ENCODE peak calls at places on chromosome 16, in ten cellular contexts. K is DND-41; H is mucosa of descending colon; L is CD4-positive, alpha-beta T cell; Z is neural crest cell; I is GM23338; C is IMR-90; D is AG04449; U is tibial artery; A is ovary. J is an unnamed sample.

GRCh38 chr16:11225677-11226549 is 30.1 kb downstream of the SOCS1 start:
- DNase-seq in K (peak), Z (no peak), C (no peak), D (no peak), A (no peak), L (no peak), H (peak), I (no peak), U (no peak), J (no peak)

GRCh38 chr16:84117482-84117843 is 721 bp upstream of the MBTPS1 start:
- DNase-seq in L (peak), C (peak), H (no peak), U (no peak), Z (no peak), D (no peak), A (no peak), I (peak), K (peak), J (no peak)

GRCh38 chr16:67660564-67661028 is at the start of gene PARD6A:
- DNase-seq in U (peak), K (peak), L (peak), D (peak), C (peak), Z (peak), A (peak), H (peak), I (peak), J (peak)

GRCh38 chr16:75660321-75660720 is 12.7 kb downstream of the TERF2IP start:
- DNase-seq in H (no peak), C (no peak), D (no peak), Z (no peak), U (no peak), I (no peak), L (no peak), K (no peak), A (no peak), J (no peak)

GRCh38 chr16:31880322-31880979 is 6.8 kb downstream of the ZNF267 start:
- DNase-seq in U (no peak), C (peak), I (no peak), L (no peak), K (no peak), D (peak), Z (no peak), A (no peak), H (no peak), J (no peak)

GRCh38 chr16:11806721-11807120 is 9.7 kb upstream of the ZC3H7A start:
- DNase-seq in Z (no peak), I (no peak), D (peak), K (no peak), C (peak), H (no peak), L (no peak), U (no peak), A (no peak), J (no peak)

GRCh38 chr16:52851211-52851740 is 201.4 kb downstream of the CHD9NB start:
- DNase-seq in I (no peak), Z (no peak), K (no peak), H (no peak), C (no peak), A (no peak), D (no peak), L (no peak), U (no peak), J (no peak)

GRCh38 chr16:15601212-15601879 is 41.6 kb downstream of the MARF1 start:
- DNase-seq in C (no peak), I (peak), D (no peak), H (no peak), A (no peak), K (no peak), Z (no peak), U (no peak), L (no peak), J (no peak)

GRCh38 chr16:4615389-4616046 is 830 bp upstream of the UBALD1 start:
- DNase-seq in K (no peak), L (peak), H (peak), U (no peak), I (no peak), C (no peak), Z (no peak), D (no peak), A (peak), J (no peak)

GRCh38 chr16:66409156-66409555 is 17.9 kb upstream of the BEAN1 start:
- DNase-seq in A (no peak), H (no peak), I (no peak), K (no peak), Z (no peak), L (no peak), C (peak), D (no peak), U (no peak), J (no peak)

GRCh38 chr16:85612191-85612800 is 826 bp upstream of the GSE1 start:
- DNase-seq in A (peak), L (no peak), C (peak), U (peak), Z (no peak), D (peak), K (no peak), H (peak), I (no peak), J (no peak)

GRCh38 chr16:84341533-84342295 is 26.6 kb upstream of the ATP2C2 start:
- DNase-seq in D (no peak), Z (no peak), L (no peak), H (no peak), U (no peak), I (no peak), K (no peak), A (no peak), C (no peak), J (no peak)

GRCh38 chr16:56824335-56824734 is 40.7 kb upstream of the SLC12A3 start:
- DNase-seq in Z (peak), D (no peak), K (no peak), A (no peak), H (peak), L (no peak), I (peak), U (no peak), C (no peak), J (no peak)

GRCh38 chr16:88558457-88559442 is 11.5 kb upstream of the ZC3H18 start:
- DNase-seq in D (no peak), L (no peak), I (peak), U (no peak), H (peak), A (peak), C (peak), K (no peak), Z (no peak), J (no peak)

GRCh38 chr16:6204941-6205340 is 1107.3 kb upstream of the EEF2KMT start:
- DNase-seq in I (no peak), Z (no peak), D (no peak), K (no peak), U (no peak), H (no peak), A (no peak), L (no peak), C (no peak), J (no peak)

GRCh38 chr16:65991149-65991701 is 375.3 kb upstream of the CDH5 start:
- DNase-seq in U (no peak), D (no peak), L (no peak), Z (no peak), A (no peak), H (no peak), C (no peak), I (peak), K (no peak), J (no peak)

GRCh38 chr16:85350973-85351372 is 238.7 kb upstream of the CIBAR2 start:
- DNase-seq in Z (no peak), D (peak), A (peak), L (no peak), I (no peak), H (peak), K (no peak), C (peak), U (peak), J (no peak)

GRCh38 chr16:19700319-19700781 is 17.7 kb downstream of the KNOP1 start:
- DNase-seq in H (peak), D (no peak), Z (no peak), L (no peak), U (no peak), K (no peak), A (peak), C (peak), I (no peak), J (no peak)

GRCh38 chr16:17194190-17194780 is 276.5 kb downstream of the XYLT1 start:
- DNase-seq in H (peak), D (no peak), L (peak), A (peak), Z (peak), C (peak), I (peak), K (peak), U (peak), J (peak)

GRCh38 chr16:68215302-68215701 is 20.6 kb downstream of the ESRP2 start:
- DNase-seq in I (no peak), A (no peak), H (no peak), L (no peak), U (no peak), Z (no peak), C (no peak), K (no peak), D (no peak), J (no peak)

GRCh38 chr16:3829631-3830536 is 50.6 kb downstream of the CREBBP start:
- DNase-seq in H (no peak), L (no peak), A (no peak), U (no peak), I (no peak), C (peak), K (no peak), D (no peak), Z (no peak), J (no peak)

GRCh38 chr16:83338941-83339340 is 468.8 kb upstream of the HSBP1 start:
- DNase-seq in I (no peak), A (no peak), H (no peak), C (peak), U (no peak), K (no peak), D (no peak), L (no peak), Z (no peak), J (no peak)

GRCh38 chr16:48978501-48978900 is 303.1 kb downstream of the CBLN1 start:
- DNase-seq in I (no peak), D (no peak), K (no peak), H (no peak), L (no peak), A (no peak), U (no peak), C (no peak), Z (no peak), J (no peak)

GRCh38 chr16:20681821-20682736 is 15.4 kb downstream of the ACSM1 start:
- DNase-seq in I (peak), Z (no peak), L (no peak), C (no peak), D (no peak), K (no peak), U (no peak), A (no peak), H (no peak), J (no peak)

GRCh38 chr16:10886739-10887269 is 9.8 kb downstream of the CIITA start:
- DNase-seq in C (no peak), U (no peak), H (no peak), L (no peak), D (no peak), I (no peak), Z (no peak), K (no peak), A (no peak), J (no peak)

GRCh38 chr16:56742030-56742984 is 12.4 kb downstream of the NUP93 start:
- DNase-seq in A (no peak), D (peak), Z (no peak), I (no peak), U (no peak), L (no peak), C (peak), H (no peak), K (no peak), J (no peak)

GRCh38 chr16:89915303-89916232 is 3.1 kb upstream of the MC1R start:
- DNase-seq in K (no peak), C (no peak), I (no peak), A (no peak), H (no peak), D (no peak), U (no peak), L (no peak), Z (no peak), J (no peak)

GRCh38 chr16:72848759-72849664 is 198.9 kb downstream of the ZFHX3 start:
- DNase-seq in H (peak), A (peak), Z (no peak), C (peak), U (peak), L (no peak), K (no peak), I (no peak), D (peak), J (no peak)

GRCh38 chr16:22419908-22420307 is 45.5 kb upstream of the CDR2 start:
- DNase-seq in H (no peak), C (no peak), U (no peak), Z (no peak), I (no peak), K (no peak), L (no peak), D (no peak), A (no peak), J (no peak)

GRCh38 chr16:55976815-55977214 is 101.6 kb upstream of the CES5A start:
- DNase-seq in K (no peak), C (no peak), U (no peak), L (no peak), H (no peak), I (no peak), D (no peak), A (no peak), Z (no peak), J (no peak)

GRCh38 chr16:77662241-77662640 is 60.1 kb upstream of the NUDT7 start:
- DNase-seq in Z (no peak), L (no peak), K (no peak), U (no peak), H (no peak), A (no peak), I (no peak), C (no peak), D (no peak), J (no peak)

GRCh38 chr16:77663711-77664110 is 58.6 kb upstream of the NUDT7 start:
- DNase-seq in H (no peak), K (no peak), Z (no peak), L (no peak), I (no peak), D (no peak), C (no peak), U (no peak), A (no peak), J (no peak)

GRCh38 chr16:77657016-77657415 is 65.3 kb upstream of the NUDT7 start:
- DNase-seq in C (peak), D (no peak), L (no peak), I (peak), Z (no peak), A (no peak), U (no peak), H (no peak), K (no peak), J (no peak)

DNA sequence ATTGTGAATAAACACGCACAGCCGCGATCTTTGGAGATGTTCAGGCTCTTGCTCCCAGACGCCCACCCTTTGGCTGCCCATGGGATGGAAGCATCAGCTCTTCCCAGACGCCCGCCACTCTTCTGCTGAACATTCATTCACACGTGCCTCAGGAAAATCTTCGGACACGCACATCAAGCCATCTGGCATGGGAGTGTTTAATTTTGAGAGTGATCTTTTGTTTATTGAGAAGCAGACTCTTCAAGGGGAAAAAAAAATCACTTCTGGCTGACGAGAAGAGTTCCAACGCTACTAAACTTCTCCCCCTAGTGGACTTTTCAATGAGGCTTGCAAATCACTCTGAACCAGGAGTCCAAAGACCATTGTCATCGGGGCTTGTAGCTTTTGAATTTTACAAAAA is 62.0 kb upstream of the NUDT7 start:
- DNase-seq in L (no peak), Z (no peak), U (no peak), C (peak), I (peak), A (no peak), K (no peak), D (no peak), H (no peak), J (no peak)
- TF ChIP-seq CTCF in L (no peak), Z (peak), U (peak), C (peak), I (peak), A (no peak), K (peak), D (peak), H (no peak), J (peak)

GRCh38 chr16:54059319-54059718 is 227.3 kb downstream of the IRX3 start:
- DNase-seq in A (no peak), Z (no peak), I (no peak), K (no peak), U (no peak), D (no peak), L (no peak), C (no peak), H (no peak), J (no peak)

GRCh38 chr16:54063374-54063773 is 223.2 kb downstream of the IRX3 start:
- DNase-seq in D (no peak), C (no peak), Z (no peak), A (no peak), H (no peak), I (no peak), U (no peak), L (no peak), K (no peak), J (no peak)

GRCh38 chr16:54061454-54061853 is 225.1 kb downstream of the IRX3 start:
- DNase-seq in L (no peak), H (no peak), A (no peak), C (no peak), I (no peak), Z (no peak), U (no peak), D (no peak), K (no peak), J (no peak)

GRCh38 chr16:54060599-54061355 is 225.8 kb downstream of the IRX3 start:
- DNase-seq in K (no peak), C (no peak), A (no peak), Z (no peak), L (no peak), I (no peak), H (no peak), U (no peak), D (no peak), J (no peak)

DNA sequence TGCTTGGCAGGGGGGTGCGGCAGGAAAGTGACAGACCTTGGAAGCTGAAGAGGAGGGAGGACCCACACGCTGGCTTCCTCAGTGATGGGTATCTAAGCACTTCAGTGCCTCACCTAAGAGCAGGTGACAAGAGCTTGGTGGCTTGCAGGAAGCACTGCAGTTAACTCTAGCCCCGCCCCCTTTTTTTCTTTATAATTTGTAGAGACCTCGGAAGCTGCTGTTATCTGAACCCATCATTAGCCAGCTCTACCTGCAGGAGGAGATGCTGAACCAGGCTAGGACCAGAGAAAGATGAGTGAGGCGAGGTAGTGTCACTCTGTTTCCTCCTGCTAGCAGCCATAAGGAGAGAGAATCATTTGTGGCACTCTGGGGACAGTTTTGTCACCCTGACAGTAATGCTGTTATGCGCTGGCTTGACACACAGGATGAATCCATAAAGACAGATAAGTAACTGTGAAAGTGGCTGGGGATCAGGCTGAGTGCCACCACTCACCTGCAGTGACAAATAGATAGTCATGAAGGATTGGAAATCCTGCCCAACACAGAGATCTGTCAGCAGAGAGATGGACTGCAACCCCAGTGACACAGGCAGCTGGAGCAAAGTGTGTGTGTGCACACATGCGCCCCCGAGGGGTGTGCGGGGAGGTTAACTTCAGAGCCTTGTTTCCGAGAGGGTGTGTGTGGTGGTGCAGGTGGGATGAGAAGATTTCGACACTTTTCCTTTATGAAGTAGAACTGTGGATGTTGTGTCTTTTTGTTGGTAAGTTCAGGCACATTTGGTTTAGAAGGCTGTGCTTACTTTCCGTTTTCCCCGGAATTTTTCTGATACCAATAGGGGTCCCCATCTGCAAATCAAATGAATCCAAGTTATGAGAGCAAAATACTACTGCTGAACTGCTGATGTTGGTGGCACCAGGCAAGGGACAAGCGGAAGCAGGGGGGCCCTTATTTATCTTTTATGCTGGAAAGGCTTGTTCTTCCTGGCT is 223.9 kb downstream of the IRX3 start:
- DNase-seq in I (peak), K (peak), D (no peak), H (no peak), L (no peak), A (no peak), C (no peak), Z (no peak), U (no peak), J (no peak)
- TF ChIP-seq CTCF in I (peak), K (peak), D (no peak), H (no peak), L (no peak), A (no peak), C (no peak), Z (peak), U (no peak), J (no peak)

DNA sequence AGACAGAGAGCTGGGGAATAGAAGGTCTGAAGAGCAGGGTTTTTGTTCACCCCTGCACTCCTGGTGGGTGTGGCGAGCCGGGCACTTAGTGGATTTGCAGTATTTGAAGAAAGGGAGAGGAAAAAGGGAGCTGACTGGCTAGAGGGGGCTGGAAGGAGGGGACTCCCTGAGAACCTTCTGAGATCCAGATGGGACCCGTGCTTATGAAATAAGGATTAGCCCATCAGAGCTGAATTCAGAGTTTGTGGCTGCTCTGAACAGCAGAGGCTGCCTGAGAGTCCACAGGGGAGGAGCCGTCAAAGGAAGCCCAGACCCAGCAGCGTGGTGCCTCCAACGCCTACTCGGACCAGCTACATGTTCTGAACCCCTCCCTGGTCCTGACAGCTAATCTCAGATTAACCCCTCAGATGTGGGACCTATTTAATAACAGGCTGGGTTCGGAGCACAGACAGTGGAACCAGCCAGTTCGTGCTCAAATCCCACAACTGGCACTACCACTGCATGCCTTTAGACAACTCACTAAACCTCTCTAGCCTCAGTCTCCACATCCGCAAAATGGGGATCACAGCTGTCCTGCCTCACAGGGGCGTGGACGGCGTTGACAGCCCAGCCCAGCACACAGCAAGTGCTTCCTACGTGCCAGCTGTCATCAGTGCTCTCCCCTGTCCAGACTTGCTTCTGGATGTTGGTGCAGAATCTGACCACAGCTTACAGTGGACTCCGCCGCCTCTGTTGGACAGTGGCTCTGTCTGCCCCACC is 70.6 kb downstream of the DYNLRB2 start:
- DNase-seq in C (no peak), Z (no peak), H (no peak), A (no peak), L (no peak), D (no peak), I (no peak), U (peak), K (no peak), J (no peak)
- TF ChIP-seq CTCF in C (no peak), Z (no peak), H (no peak), A (no peak), L (no peak), D (no peak), I (no peak), U (no peak), K (no peak), J (no peak)

DNA sequence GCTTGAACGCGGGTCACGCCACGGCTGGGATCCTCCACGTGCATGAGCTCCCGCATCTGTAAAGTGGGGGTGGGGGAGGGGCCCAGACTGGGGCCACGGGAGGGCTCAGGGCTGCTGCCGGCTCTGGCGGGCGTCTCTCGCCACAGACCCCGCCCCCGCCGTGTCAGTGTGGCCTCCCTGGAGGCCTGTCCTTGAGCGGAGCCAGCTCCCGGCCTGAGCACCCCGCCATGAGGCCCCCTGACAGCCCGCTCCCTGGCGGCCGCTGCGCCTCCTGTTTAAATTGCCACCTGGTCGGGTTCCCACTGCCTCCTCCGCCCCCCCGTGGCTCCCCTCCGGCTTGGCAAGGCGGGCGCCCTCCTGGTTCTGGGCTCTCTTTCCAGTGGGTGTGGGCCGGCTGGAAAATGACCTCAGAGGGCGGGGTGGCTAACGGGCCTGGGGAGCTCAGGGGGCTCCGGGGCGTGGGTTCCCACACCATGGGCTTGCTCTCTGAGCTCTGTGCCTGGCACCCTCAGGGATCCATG is 42.1 kb upstream of the SSTR5 start:
- DNase-seq in I (no peak), L (no peak), H (no peak), C (no peak), Z (no peak), A (no peak), U (no peak), K (no peak), D (no peak), J (no peak)
- TF ChIP-seq CTCF in I (no peak), L (no peak), H (no peak), C (no peak), Z (no peak), A (no peak), U (no peak), K (no peak), D (no peak), J (no peak)